ENCODE peak calls at places on chromosomes 5 and 9, in seven cellular contexts. N is heart left ventricle, A is neuronal stem cell, L is cardiac muscle cell, Q is stomach, U is mesendoderm, Z is PC-3. M is an unnamed sample.

GRCh38 chr9:22084336-22085035 is 75.4 kb upstream of the CDKN2B start:
- DNase-seq in N (no peak), A (no peak), L (no peak), Q (no peak), U (peak), Z (peak), M (no peak)

GRCh38 chr5:142808778-142809606 is 38.8 kb downstream of the ARHGAP26 start:
- DNase-seq in N (no peak), A (no peak), L (no peak), Q (no peak), U (no peak), Z (no peak), M (no peak)

GRCh38 chr9:124047106-124047716 is 35.6 kb downstream of the LHX2 start:
- DNase-seq in N (no peak), A (no peak), L (no peak), Q (no peak), U (no peak), Z (no peak), M (no peak)

GRCh38 chr9:130692365-130692764 is 1.2 kb upstream of the EXOSC2 start:
- DNase-seq in N (peak), A (peak), L (peak), Q (no peak), U (peak), Z (no peak), M (no peak)

GRCh38 chr9:112890106-112891081 is at the start of gene SLC46A2:
- DNase-seq in N (peak), A (no peak), L (peak), Q (peak), U (peak), Z (no peak), M (peak)

GRCh38 chr5:173434270-173434669 is 106.1 kb upstream of the STC2 start:
- DNase-seq in N (no peak), A (no peak), L (no peak), Q (no peak), U (no peak), Z (no peak), M (no peak)

GRCh38 chr5:154302181-154302580 is 111.6 kb downstream of the GALNT10 start:
- DNase-seq in N (peak), A (no peak), L (no peak), Q (peak), U (no peak), Z (no peak), M (peak)

GRCh38 chr5:149170292-149170691 is 29.0 kb downstream of the ABLIM3 start:
- DNase-seq in N (peak), A (no peak), L (no peak), Q (no peak), U (no peak), Z (no peak), M (no peak)

GRCh38 chr9:95595780-95596179 is 79.0 kb upstream of the PTCH1 start:
- DNase-seq in N (no peak), A (no peak), L (no peak), Q (no peak), U (no peak), Z (no peak), M (no peak)

GRCh38 chr9:134526798-134527492 is 114.7 kb upstream of the COL5A1 start:
- DNase-seq in N (no peak), A (no peak), L (no peak), Q (peak), U (no peak), Z (no peak), M (no peak)

GRCh38 chr9:126605792-126606482 is 7.8 kb upstream of the LMX1B start:
- DNase-seq in N (no peak), A (no peak), L (no peak), Q (no peak), U (no peak), Z (peak), M (no peak)

GRCh38 chr9:3403315-3403714 is 122.5 kb downstream of the RFX3 start:
- DNase-seq in N (no peak), A (no peak), L (no peak), Q (no peak), U (no peak), Z (no peak), M (no peak)

GRCh38 chr9:93667006-93667405 is 90.6 kb downstream of the PHF2 start:
- DNase-seq in N (peak), A (no peak), L (no peak), Q (no peak), U (no peak), Z (no peak), M (peak)

GRCh38 chr5:91038180-91038808 is 344.8 kb downstream of the ARRDC3 start:
- DNase-seq in N (no peak), A (no peak), L (no peak), Q (no peak), U (peak), Z (no peak), M (no peak)

GRCh38 chr9:92170848-92171247 is 55.6 kb upstream of the SPTLC1 start:
- DNase-seq in N (peak), A (no peak), L (no peak), Q (no peak), U (no peak), Z (no peak), M (peak)

GRCh38 chr9:8943392-8943791 is 1143.8 kb upstream of the DMAC1 start:
- DNase-seq in N (no peak), A (no peak), L (no peak), Q (no peak), U (no peak), Z (no peak), M (no peak)

GRCh38 chr5:143243103-143243502 is 160.4 kb downstream of the NR3C1 start:
- DNase-seq in N (no peak), A (no peak), L (no peak), Q (no peak), U (no peak), Z (no peak), M (no peak)

GRCh38 chr5:178502401-178503100 is 87.6 kb downstream of the COL23A1 start:
- DNase-seq in N (no peak), A (no peak), L (no peak), Q (no peak), U (no peak), Z (peak), M (no peak)

GRCh38 chr5:324736-325612 is 3.5 kb downstream of the AHRR start:
- DNase-seq in N (no peak), A (no peak), L (no peak), Q (no peak), U (no peak), Z (no peak), M (no peak)

GRCh38 chr5:321233-321725 is at the start of gene AHRR:
- DNase-seq in N (peak), A (peak), L (peak), Q (peak), U (peak), Z (peak), M (peak)

GRCh38 chr5:322281-322941 is 897 bp downstream of the AHRR start:
- DNase-seq in N (no peak), A (no peak), L (no peak), Q (no peak), U (no peak), Z (no peak), M (no peak)

GRCh38 chr5:321726-322251 is 275 bp downstream of the AHRR start:
- DNase-seq in N (no peak), A (no peak), L (no peak), Q (no peak), U (no peak), Z (no peak), M (no peak)

GRCh38 chr5:322942-323879 is 1.7 kb downstream of the AHRR start:
- DNase-seq in N (no peak), A (no peak), L (no peak), Q (no peak), U (peak), Z (no peak), M (no peak)
- H3K4me3 ChIP-seq in N (no peak), A (peak), L (no peak), Q (peak), U (no peak), Z (no peak), M (peak)

GRCh38 chr5:124701873-124702272 is 44.6 kb downstream of the ZNF608 start:
- DNase-seq in N (no peak), A (no peak), L (no peak), Q (no peak), U (no peak), Z (no peak), M (no peak)
- H3K27ac ChIP-seq in N (no peak), A (no peak), L (peak), Q (no peak), U (no peak), Z (no peak), M (no peak)

DNA sequence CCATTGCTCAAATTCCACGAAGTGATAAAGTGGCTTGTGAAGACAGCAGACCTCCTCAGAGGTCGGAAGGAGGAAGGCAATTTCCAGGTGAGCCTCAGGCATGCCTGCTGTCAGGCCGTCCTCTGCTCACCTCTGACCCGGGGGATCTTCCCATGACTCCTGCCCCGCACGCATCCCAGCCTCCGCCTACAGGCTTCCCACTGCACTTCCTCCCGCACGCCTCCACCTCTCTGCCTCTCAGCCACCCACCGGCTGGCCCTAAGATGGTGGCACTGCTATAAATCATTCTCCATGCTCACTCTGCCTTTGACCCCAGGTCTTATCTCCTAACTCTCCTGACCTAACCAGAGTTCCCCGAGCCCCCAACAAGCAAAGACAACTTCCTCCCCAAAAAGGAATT is 49.4 kb upstream of the DNAH5 start:
- DNase-seq in N (no peak), A (no peak), L (no peak), Q (no peak), U (peak), Z (no peak), M (no peak)
- H3K4me3 ChIP-seq in N (no peak), A (no peak), L (no peak), Q (no peak), U (no peak), Z (no peak), M (no peak)

GRCh38 chr5:40384782-40385390 is 294.8 kb upstream of the PTGER4 start:
- DNase-seq in N (no peak), A (no peak), L (no peak), Q (no peak), U (no peak), Z (peak), M (no peak)
- H3K27ac ChIP-seq in N (no peak), A (no peak), L (no peak), Q (peak), U (no peak), Z (peak), M (no peak)